ENCODE peak calls at places on chromosomes 7 and 10, in seven cellular contexts. One of them, this sample, is unnamed.

GRCh38 chr10:4397337-4397736 is 428.7 kb upstream of the AKR1E2 start:
- DNase-seq in HCT116: no peak
- DNase-seq in fibroblast of lung: no peak
- DNase-seq in GM12878: no peak
- DNase-seq in GM23338: no peak
- DNase-seq in mammary epithelial cell: no peak
- DNase-seq in hepatocyte: no peak
- DNase-seq in this sample: no peak

GRCh38 chr10:28481968-28482367 is 51.0 kb upstream of the WAC start:
- DNase-seq in HCT116: no peak
- DNase-seq in hepatocyte: no peak
- DNase-seq in mammary epithelial cell: no peak
- DNase-seq in GM12878: no peak
- DNase-seq in fibroblast of lung: no peak
- DNase-seq in GM23338: no peak
- DNase-seq in this sample: no peak

GRCh38 chr10:31149835-31150512 is 118.3 kb upstream of the ZNF438 start:
- DNase-seq in hepatocyte: no peak
- DNase-seq in fibroblast of lung: no peak
- DNase-seq in mammary epithelial cell: no peak
- DNase-seq in GM23338: no peak
- DNase-seq in HCT116: no peak
- DNase-seq in GM12878: no peak
- DNase-seq in this sample: no peak

GRCh38 chr10:35447693-35448407 is 111.5 kb downstream of the CCNY start:
- DNase-seq in fibroblast of lung: peak; percentile 92
- DNase-seq in GM12878: no peak
- DNase-seq in HCT116: peak; percentile 10
- DNase-seq in mammary epithelial cell: peak; percentile 67
- DNase-seq in hepatocyte: no peak
- DNase-seq in GM23338: peak; percentile 53
- DNase-seq in this sample: peak; percentile 79

GRCh38 chr7:100370303-100370702 is 3.0 kb upstream of the PILRA start:
- DNase-seq in fibroblast of lung: no peak
- DNase-seq in mammary epithelial cell: no peak
- DNase-seq in GM12878: no peak
- DNase-seq in HCT116: no peak
- DNase-seq in GM23338: peak; percentile 69
- DNase-seq in hepatocyte: no peak
- DNase-seq in this sample: no peak

GRCh38 chr10:77922551-77923179 is 3.9 kb downstream of the DLG5 start:
- DNase-seq in mammary epithelial cell: no peak
- DNase-seq in HCT116: no peak
- DNase-seq in hepatocyte: no peak
- DNase-seq in GM23338: no peak
- DNase-seq in GM12878: no peak
- DNase-seq in fibroblast of lung: no peak
- DNase-seq in this sample: peak; percentile 63

GRCh38 chr7:29116801-29117200 is 29.5 kb downstream of the CPVL start:
- DNase-seq in mammary epithelial cell: no peak
- DNase-seq in HCT116: no peak
- DNase-seq in hepatocyte: no peak
- DNase-seq in GM12878: no peak
- DNase-seq in GM23338: no peak
- DNase-seq in fibroblast of lung: no peak
- DNase-seq in this sample: no peak

GRCh38 chr7:87600130-87601124 is at the start of gene ABCB1:
- DNase-seq in GM23338: peak; percentile 86
- DNase-seq in HCT116: peak; percentile 19
- DNase-seq in fibroblast of lung: peak; percentile 79
- DNase-seq in hepatocyte: peak; percentile 64
- DNase-seq in GM12878: no peak
- DNase-seq in mammary epithelial cell: peak; percentile 33
- DNase-seq in this sample: no peak

GRCh38 chr7:64045301-64046040 is at the start of gene ZNF727:
- DNase-seq in HCT116: no peak
- DNase-seq in fibroblast of lung: no peak
- DNase-seq in hepatocyte: no peak
- DNase-seq in GM12878: no peak
- DNase-seq in GM23338: no peak
- DNase-seq in mammary epithelial cell: no peak
- DNase-seq in this sample: no peak

GRCh38 chr7:44964384-44964830 is 14.4 kb downstream of the MYO1G start:
- DNase-seq in GM12878: no peak
- DNase-seq in HCT116: no peak
- DNase-seq in fibroblast of lung: no peak
- DNase-seq in mammary epithelial cell: no peak
- DNase-seq in GM23338: peak; percentile 58
- DNase-seq in hepatocyte: no peak
- DNase-seq in this sample: no peak

GRCh38 chr7:44963526-44964290 is 15.1 kb downstream of the MYO1G start:
- DNase-seq in fibroblast of lung: no peak
- DNase-seq in HCT116: no peak
- DNase-seq in hepatocyte: peak; percentile 2
- DNase-seq in GM12878: no peak
- DNase-seq in mammary epithelial cell: no peak
- DNase-seq in GM23338: no peak
- DNase-seq in this sample: no peak

GRCh38 chr7:44962483-44963251 is 16.1 kb downstream of the MYO1G start:
- DNase-seq in HCT116: no peak
- DNase-seq in mammary epithelial cell: peak; percentile 28
- DNase-seq in fibroblast of lung: peak; percentile 47
- DNase-seq in GM12878: no peak
- DNase-seq in hepatocyte: peak; percentile 53
- DNase-seq in GM23338: peak; percentile 75
- DNase-seq in this sample: no peak

GRCh38 chr7:44959956-44960640 is 18.7 kb downstream of the MYO1G start:
- DNase-seq in mammary epithelial cell: no peak
- DNase-seq in GM12878: no peak
- DNase-seq in HCT116: no peak
- DNase-seq in hepatocyte: no peak
- DNase-seq in fibroblast of lung: no peak
- DNase-seq in GM23338: no peak
- DNase-seq in this sample: no peak

DNA sequence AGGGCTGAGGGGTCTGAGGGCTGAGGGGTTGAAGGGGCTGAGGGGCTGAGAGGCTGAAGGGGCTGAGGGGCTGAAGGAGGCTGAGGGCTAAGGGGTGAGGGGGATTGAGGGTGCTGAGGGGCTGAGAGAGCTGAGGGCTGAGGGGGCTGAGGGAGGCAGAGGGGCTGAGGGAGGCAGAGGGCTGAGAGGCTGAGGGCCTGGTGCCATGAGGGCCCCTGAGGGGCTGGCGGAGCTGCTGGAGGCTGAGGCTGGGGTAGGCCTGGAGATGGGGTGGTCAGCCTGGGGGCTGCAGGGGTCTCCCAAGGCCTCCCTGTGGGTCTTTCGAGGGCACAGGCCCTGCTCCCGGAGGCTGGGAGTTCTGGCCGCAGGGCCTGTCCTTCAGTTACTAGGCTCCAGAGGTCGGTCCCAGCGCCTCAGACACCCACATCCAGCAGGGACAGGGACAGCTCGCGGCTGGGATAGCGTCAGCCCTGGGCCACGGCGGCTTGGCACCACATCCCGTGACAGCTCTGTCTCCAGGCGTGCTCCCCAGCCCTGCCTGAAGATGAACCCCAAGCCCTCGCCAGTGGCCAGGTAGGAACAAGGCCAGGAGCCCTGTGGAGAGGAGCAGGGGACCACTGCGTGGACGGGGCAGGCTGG is 16.9 kb downstream of the MYO1G start:
- DNase-seq in hepatocyte: no peak
- DNase-seq in mammary epithelial cell: no peak
- DNase-seq in GM23338: peak; percentile 34
- DNase-seq in fibroblast of lung: no peak
- DNase-seq in GM12878: no peak
- DNase-seq in HCT116: no peak
- DNase-seq in this sample: no peak
- H3K4me3 ChIP-seq in hepatocyte: no peak overlapping the region
- H3K4me3 ChIP-seq in mammary epithelial cell: no peak overlapping the region
- H3K4me3 ChIP-seq in GM23338: peak overlapping the region; percentile 57
- H3K4me3 ChIP-seq in fibroblast of lung: no peak overlapping the region
- H3K4me3 ChIP-seq in GM12878: no peak overlapping the region
- H3K4me3 ChIP-seq in HCT116: no peak overlapping the region
- H3K4me3 ChIP-seq in this sample: no peak overlapping the region

DNA sequence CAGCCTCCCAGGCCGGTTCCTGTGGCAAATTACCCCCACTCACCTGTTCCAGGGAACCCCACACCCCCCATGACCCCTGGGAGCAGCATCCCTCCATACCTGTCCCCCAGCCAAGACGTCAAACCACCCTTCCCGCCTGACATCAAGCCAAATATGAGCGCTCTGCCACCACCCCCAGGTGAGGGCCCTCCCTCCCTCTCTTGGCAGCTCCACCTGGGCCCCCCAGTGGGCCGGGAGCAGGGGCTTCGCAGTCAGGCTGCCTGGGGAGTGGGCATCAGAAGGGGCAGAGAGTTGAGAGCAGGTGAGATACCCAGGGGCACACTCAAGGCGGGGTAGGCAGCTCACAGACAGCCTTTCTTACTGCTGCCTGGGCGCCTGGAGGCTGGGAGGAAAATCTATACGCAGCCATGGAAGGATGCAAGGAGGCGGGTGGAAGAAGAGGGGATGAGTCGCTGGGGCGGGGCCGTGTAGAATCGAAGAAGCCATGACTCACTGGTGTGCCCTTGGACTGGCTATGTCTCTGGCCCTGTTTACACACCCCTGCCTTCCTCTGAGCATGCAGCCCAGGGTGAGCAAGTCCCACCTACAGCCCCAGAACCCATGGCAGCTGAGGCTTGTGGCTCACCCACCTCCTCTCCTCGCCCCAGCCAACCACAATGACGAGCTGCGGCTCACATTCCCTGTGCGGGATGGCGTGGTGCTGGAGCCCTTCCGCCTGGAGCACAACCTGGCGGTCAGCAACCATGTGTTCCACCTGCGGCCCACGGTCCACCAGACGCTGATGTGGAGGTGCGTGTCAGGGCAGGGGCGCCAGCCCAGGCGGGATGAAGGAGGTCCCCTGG is 48.6 kb upstream of the PPIF start:
- DNase-seq in GM23338: no peak
- DNase-seq in HCT116: peak; percentile 53
- DNase-seq in GM12878: no peak
- DNase-seq in hepatocyte: peak; percentile 85
- DNase-seq in fibroblast of lung: peak; percentile 99
- DNase-seq in mammary epithelial cell: peak; percentile 90
- DNase-seq in this sample: peak; percentile 92
- H3K36me3 ChIP-seq in GM23338: no peaks in the 10 kb centered on the region
- H3K36me3 ChIP-seq in HCT116: peaks cover 7% of the 10 kb centered on the region
- H3K36me3 ChIP-seq in GM12878: peaks cover 34% of the 10 kb centered on the region
- H3K36me3 ChIP-seq in hepatocyte: no peaks in the 10 kb centered on the region
- H3K36me3 ChIP-seq in fibroblast of lung: peaks cover 40% of the 10 kb centered on the region
- H3K36me3 ChIP-seq in mammary epithelial cell: peaks cover 12% of the 10 kb centered on the region
- H3K36me3 ChIP-seq in this sample: peaks cover 22% of the 10 kb centered on the region

GRCh38 chr7:43114451-43114765 is 2.0 kb downstream of the HECW1 start:
- DNase-seq in GM12878: no peak
- DNase-seq in hepatocyte: no peak
- DNase-seq in GM23338: peak; percentile 44
- DNase-seq in HCT116: no peak
- DNase-seq in fibroblast of lung: no peak
- DNase-seq in mammary epithelial cell: no peak
- DNase-seq in this sample: no peak

GRCh38 chr7:43112941-43113621 is 634 bp downstream of the HECW1 start:
- DNase-seq in hepatocyte: peak; percentile 73
- DNase-seq in GM23338: peak; percentile 85
- DNase-seq in HCT116: no peak
- DNase-seq in mammary epithelial cell: peak; percentile 37
- DNase-seq in GM12878: no peak
- DNase-seq in fibroblast of lung: peak; percentile 68
- DNase-seq in this sample: no peak

GRCh38 chr7:43113622-43114450 is 1.4 kb downstream of the HECW1 start:
- DNase-seq in GM12878: no peak
- DNase-seq in hepatocyte: no peak
- DNase-seq in HCT116: no peak
- DNase-seq in mammary epithelial cell: no peak
- DNase-seq in fibroblast of lung: no peak
- DNase-seq in GM23338: no peak
- DNase-seq in this sample: no peak

GRCh38 chr7:43110790-43111362 is 1.6 kb upstream of the HECW1 start:
- DNase-seq in GM12878: no peak
- DNase-seq in hepatocyte: no peak
- DNase-seq in mammary epithelial cell: no peak
- DNase-seq in fibroblast of lung: no peak
- DNase-seq in HCT116: no peak
- DNase-seq in GM23338: no peak
- DNase-seq in this sample: no peak

DNA sequence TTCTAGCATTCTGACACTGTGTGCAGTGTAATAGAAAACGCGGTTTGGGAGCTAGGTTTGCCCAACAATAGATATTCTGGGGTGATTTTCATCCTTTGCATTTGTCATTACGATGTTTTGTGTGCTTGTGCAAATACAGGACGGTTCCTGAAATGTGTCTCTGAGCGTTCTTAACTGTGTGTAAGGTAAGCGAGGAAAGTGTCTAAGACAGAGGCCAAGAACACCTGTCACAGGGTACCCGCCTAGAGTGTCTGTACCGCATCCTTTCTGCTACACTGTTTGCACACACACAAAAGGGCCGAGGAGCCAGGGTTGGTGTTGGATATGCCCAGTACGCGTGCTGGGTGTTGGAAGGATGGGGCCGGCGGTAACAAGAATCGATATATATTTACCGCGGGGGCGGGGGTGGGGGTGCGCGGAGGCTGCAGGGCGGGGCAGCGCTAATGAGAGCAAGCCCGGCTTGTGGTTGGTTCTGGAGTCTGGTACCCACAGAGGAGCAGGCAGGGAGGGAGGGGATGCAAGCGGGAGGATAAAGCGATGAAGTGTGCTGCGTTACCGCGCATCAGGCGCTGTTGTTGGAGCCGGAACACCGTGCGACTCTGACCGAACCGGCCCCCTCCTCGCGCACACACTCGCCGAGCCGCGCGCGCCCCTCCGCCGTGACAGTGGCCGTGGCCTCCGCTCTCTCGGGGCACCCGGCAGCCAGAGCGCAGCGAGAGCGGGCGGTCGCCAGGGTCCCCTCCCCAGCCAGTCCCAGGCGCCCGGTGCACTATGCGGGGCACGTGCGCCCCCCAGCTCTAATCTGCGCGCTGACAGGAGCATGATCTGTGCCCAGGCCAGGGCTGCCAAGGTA is at the start of gene HECW1:
- DNase-seq in hepatocyte: no peak
- DNase-seq in HCT116: no peak
- DNase-seq in fibroblast of lung: no peak
- DNase-seq in mammary epithelial cell: no peak
- DNase-seq in GM23338: peak; percentile 76
- DNase-seq in GM12878: no peak
- DNase-seq in this sample: no peak
- TF ChIP-seq EZH2 in hepatocyte: peak; percentile 67
- TF ChIP-seq EZH2 in HCT116: no peak
- TF ChIP-seq EZH2 in fibroblast of lung: peak; percentile 73
- TF ChIP-seq EZH2 in mammary epithelial cell: no peak
- TF ChIP-seq EZH2 in GM23338: no peak
- TF ChIP-seq EZH2 in GM12878: peak; percentile 84
- TF ChIP-seq EZH2 in this sample: no peak

DNA sequence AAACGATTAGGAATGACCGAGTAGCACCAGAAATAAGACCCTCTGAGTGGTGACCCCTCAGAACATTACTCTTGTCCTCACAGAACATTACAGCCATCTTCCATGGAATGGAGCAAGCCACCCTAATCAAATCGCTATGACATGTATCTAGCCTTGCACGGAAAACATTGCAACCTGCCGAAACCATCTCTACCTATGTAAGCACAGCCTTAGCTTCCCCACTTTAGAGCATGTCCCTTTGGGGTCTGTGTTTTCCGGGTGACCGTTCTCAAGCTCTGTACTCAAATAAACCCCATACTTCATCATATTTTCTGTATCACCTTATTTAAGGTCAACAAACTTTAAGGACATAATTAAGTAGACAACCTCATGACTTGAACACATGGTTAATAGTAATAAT is 179.0 kb downstream of the PRKCQ start:
- DNase-seq in GM12878: no peak
- DNase-seq in HCT116: no peak
- DNase-seq in fibroblast of lung: peak; percentile 19
- DNase-seq in GM23338: no peak
- DNase-seq in hepatocyte: no peak
- DNase-seq in mammary epithelial cell: peak; percentile 28
- DNase-seq in this sample: no peak
- H3K4me3 ChIP-seq in GM12878: no peak overlapping the region
- H3K4me3 ChIP-seq in HCT116: peak overlapping the region; percentile 57
- H3K4me3 ChIP-seq in fibroblast of lung: no peak overlapping the region
- H3K4me3 ChIP-seq in GM23338: no peak overlapping the region
- H3K4me3 ChIP-seq in hepatocyte: no peak overlapping the region
- H3K4me3 ChIP-seq in mammary epithelial cell: no peak overlapping the region
- H3K4me3 ChIP-seq in this sample: peak overlapping the region; percentile 46

This sample was measured in PC-9.